ENCODE peak calls at places on chromosome 20, in eight cellular contexts. One of them, this sample, is unnamed. For H3K4me1, the result is how much of the 10 kb centered on the place peaks cover.

GRCh38 chr20:34201531-34201930 is 39.7 kb upstream of the ASIP start:
- DNase-seq in spleen: no peak
- DNase-seq in IMR-90: no peak
- DNase-seq in uterus: no peak
- DNase-seq in esophagus squamous epithelium: no peak
- DNase-seq in A549: no peak
- DNase-seq in K562: no peak
- DNase-seq in prostate gland: no peak
- DNase-seq in this sample: no peak

GRCh38 chr20:49132995-49133451 is 55.1 kb downstream of the STAU1 start:
- DNase-seq in esophagus squamous epithelium: no peak
- DNase-seq in A549: peak
- DNase-seq in K562: peak
- DNase-seq in uterus: peak
- DNase-seq in IMR-90: peak
- DNase-seq in prostate gland: peak
- DNase-seq in spleen: no peak
- DNase-seq in this sample: no peak

GRCh38 chr20:40564997-40565680 is 123.9 kb downstream of the MAFB start:
- DNase-seq in uterus: peak
- DNase-seq in esophagus squamous epithelium: no peak
- DNase-seq in A549: peak
- DNase-seq in prostate gland: no peak
- DNase-seq in IMR-90: peak
- DNase-seq in K562: peak
- DNase-seq in spleen: no peak
- DNase-seq in this sample: no peak

GRCh38 chr20:40673442-40673841 is 15.6 kb downstream of the MAFB start:
- DNase-seq in uterus: no peak
- DNase-seq in spleen: no peak
- DNase-seq in IMR-90: no peak
- DNase-seq in esophagus squamous epithelium: no peak
- DNase-seq in prostate gland: peak
- DNase-seq in K562: no peak
- DNase-seq in A549: no peak
- DNase-seq in this sample: peak

GRCh38 chr20:13418263-13419229 is 197.5 kb downstream of the ISM1 start:
- DNase-seq in esophagus squamous epithelium: no peak
- DNase-seq in uterus: no peak
- DNase-seq in A549: no peak
- DNase-seq in IMR-90: no peak
- DNase-seq in prostate gland: no peak
- DNase-seq in spleen: no peak
- DNase-seq in K562: no peak
- DNase-seq in this sample: no peak

GRCh38 chr20:57317316-57317788 is 12.3 kb upstream of the SPO11 start:
- DNase-seq in uterus: no peak
- DNase-seq in A549: no peak
- DNase-seq in esophagus squamous epithelium: no peak
- DNase-seq in prostate gland: no peak
- DNase-seq in IMR-90: no peak
- DNase-seq in spleen: no peak
- DNase-seq in K562: no peak
- DNase-seq in this sample: no peak

GRCh38 chr20:558117-558516 is 14.5 kb upstream of the CSNK2A1 start:
- DNase-seq in A549: no peak
- DNase-seq in uterus: no peak
- DNase-seq in prostate gland: no peak
- DNase-seq in IMR-90: no peak
- DNase-seq in spleen: no peak
- DNase-seq in K562: no peak
- DNase-seq in esophagus squamous epithelium: no peak
- DNase-seq in this sample: no peak

GRCh38 chr20:35257175-35257909 is 20.6 kb downstream of the MMP24OS start:
- DNase-seq in IMR-90: peak
- DNase-seq in spleen: no peak
- DNase-seq in K562: no peak
- DNase-seq in prostate gland: no peak
- DNase-seq in A549: no peak
- DNase-seq in uterus: no peak
- DNase-seq in esophagus squamous epithelium: no peak
- DNase-seq in this sample: no peak

GRCh38 chr20:11492391-11492790 is 425.3 kb upstream of the BTBD3 start:
- DNase-seq in A549: no peak
- DNase-seq in IMR-90: no peak
- DNase-seq in esophagus squamous epithelium: no peak
- DNase-seq in uterus: no peak
- DNase-seq in prostate gland: no peak
- DNase-seq in spleen: no peak
- DNase-seq in K562: no peak
- DNase-seq in this sample: no peak

GRCh38 chr20:11445891-11446290 is 471.8 kb upstream of the BTBD3 start:
- DNase-seq in prostate gland: no peak
- DNase-seq in esophagus squamous epithelium: no peak
- DNase-seq in A549: no peak
- DNase-seq in K562: no peak
- DNase-seq in spleen: no peak
- DNase-seq in uterus: no peak
- DNase-seq in IMR-90: peak
- DNase-seq in this sample: no peak

GRCh38 chr20:5191829-5192569 is 65.2 kb downstream of the CDS2 start:
- DNase-seq in spleen: no peak
- DNase-seq in prostate gland: peak
- DNase-seq in K562: peak
- DNase-seq in esophagus squamous epithelium: no peak
- DNase-seq in A549: peak
- DNase-seq in IMR-90: peak
- DNase-seq in uterus: peak
- DNase-seq in this sample: no peak

GRCh38 chr20:14992071-14992654 is 654.8 kb upstream of the FLRT3 start:
- DNase-seq in A549: peak
- DNase-seq in K562: no peak
- DNase-seq in prostate gland: no peak
- DNase-seq in esophagus squamous epithelium: no peak
- DNase-seq in uterus: no peak
- DNase-seq in IMR-90: no peak
- DNase-seq in spleen: no peak
- DNase-seq in this sample: no peak

GRCh38 chr20:18778993-18779392 is 34.6 kb upstream of the SCP2D1 start:
- DNase-seq in esophagus squamous epithelium: no peak
- DNase-seq in spleen: no peak
- DNase-seq in A549: no peak
- DNase-seq in prostate gland: no peak
- DNase-seq in K562: peak
- DNase-seq in IMR-90: no peak
- DNase-seq in uterus: no peak
- DNase-seq in this sample: no peak
- TF ChIP-seq CTCF in esophagus squamous epithelium: no peak
- TF ChIP-seq CTCF in spleen: no peak
- TF ChIP-seq CTCF in A549: no peak
- TF ChIP-seq CTCF in prostate gland: no peak
- TF ChIP-seq CTCF in K562: peak
- TF ChIP-seq CTCF in IMR-90: peak
- TF ChIP-seq CTCF in uterus: no peak
- TF ChIP-seq CTCF in this sample: no peak

GRCh38 chr20:50731055-50731929 is at the start of gene PARD6B:
- DNase-seq in prostate gland: peak
- DNase-seq in uterus: peak
- DNase-seq in esophagus squamous epithelium: peak
- DNase-seq in IMR-90: peak
- DNase-seq in A549: peak
- DNase-seq in K562: peak
- DNase-seq in spleen: peak
- DNase-seq in this sample: peak

GRCh38 chr20:50730765-50731054 is 670 bp upstream of the PARD6B start:
- DNase-seq in uterus: no peak
- DNase-seq in spleen: no peak
- DNase-seq in IMR-90: no peak
- DNase-seq in esophagus squamous epithelium: no peak
- DNase-seq in K562: no peak
- DNase-seq in prostate gland: no peak
- DNase-seq in A549: no peak
- DNase-seq in this sample: no peak

GRCh38 chr20:50728981-50729874 is 2.2 kb upstream of the PARD6B start:
- DNase-seq in prostate gland: peak
- DNase-seq in uterus: no peak
- DNase-seq in IMR-90: no peak
- DNase-seq in A549: no peak
- DNase-seq in spleen: no peak
- DNase-seq in K562: peak
- DNase-seq in esophagus squamous epithelium: no peak
- DNase-seq in this sample: peak

GRCh38 chr20:50728486-50728980 is 2.8 kb upstream of the PARD6B start:
- DNase-seq in K562: peak
- DNase-seq in prostate gland: no peak
- DNase-seq in esophagus squamous epithelium: no peak
- DNase-seq in spleen: no peak
- DNase-seq in uterus: no peak
- DNase-seq in A549: no peak
- DNase-seq in IMR-90: no peak
- DNase-seq in this sample: peak

DNA sequence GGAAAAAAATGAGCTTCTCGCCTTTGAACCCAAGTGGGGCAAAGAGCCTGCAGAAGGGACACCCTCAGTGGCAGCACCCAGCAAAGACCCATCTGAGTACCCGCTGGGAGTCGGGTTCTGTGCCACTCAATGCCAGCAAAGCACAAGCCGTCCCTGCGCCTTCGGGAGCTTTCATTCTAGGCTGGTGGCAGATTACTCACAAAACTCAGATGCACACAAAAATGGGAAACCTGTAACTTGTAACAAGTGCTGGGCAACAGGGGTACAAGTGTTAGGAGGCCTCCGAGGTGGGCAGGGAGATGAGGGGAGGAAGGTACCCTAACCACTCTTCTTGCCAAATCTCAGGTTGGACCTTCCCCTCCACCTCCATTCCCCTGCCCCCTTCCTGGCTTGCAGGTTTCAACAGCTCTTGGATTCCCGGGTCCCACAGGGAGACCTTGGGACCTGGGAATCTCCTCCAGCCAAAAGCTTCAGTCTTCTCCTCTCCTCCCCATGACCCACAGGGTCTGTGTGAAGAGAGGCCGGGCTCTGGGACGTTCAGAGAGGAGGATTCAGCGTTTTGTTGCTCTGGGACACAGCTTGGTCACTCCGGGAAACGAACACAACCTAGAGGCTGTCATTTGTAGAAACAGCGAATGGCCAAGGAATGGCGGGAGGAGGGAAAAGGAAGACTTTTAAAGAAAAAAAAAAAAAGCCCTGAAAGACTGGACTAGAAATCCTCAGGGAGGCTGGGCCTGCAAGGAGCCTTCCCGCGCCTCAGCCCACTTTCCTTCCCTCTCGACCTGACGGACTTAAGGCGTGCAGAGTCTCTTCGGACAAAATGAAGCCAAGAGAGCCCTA is 1.2 kb upstream of the PARD6B start:
- DNase-seq in prostate gland: no peak
- DNase-seq in IMR-90: no peak
- DNase-seq in uterus: no peak
- DNase-seq in esophagus squamous epithelium: no peak
- DNase-seq in K562: peak
- DNase-seq in A549: no peak
- DNase-seq in spleen: peak
- DNase-seq in this sample: no peak
- H3K4me1 ChIP-seq in prostate gland: under half
- H3K4me1 ChIP-seq in IMR-90: under half
- H3K4me1 ChIP-seq in uterus: under half
- H3K4me1 ChIP-seq in esophagus squamous epithelium: under half
- H3K4me1 ChIP-seq in K562: under half
- H3K4me1 ChIP-seq in A549: half or more
- H3K4me1 ChIP-seq in spleen: under half
- H3K4me1 ChIP-seq in this sample: under half

DNA sequence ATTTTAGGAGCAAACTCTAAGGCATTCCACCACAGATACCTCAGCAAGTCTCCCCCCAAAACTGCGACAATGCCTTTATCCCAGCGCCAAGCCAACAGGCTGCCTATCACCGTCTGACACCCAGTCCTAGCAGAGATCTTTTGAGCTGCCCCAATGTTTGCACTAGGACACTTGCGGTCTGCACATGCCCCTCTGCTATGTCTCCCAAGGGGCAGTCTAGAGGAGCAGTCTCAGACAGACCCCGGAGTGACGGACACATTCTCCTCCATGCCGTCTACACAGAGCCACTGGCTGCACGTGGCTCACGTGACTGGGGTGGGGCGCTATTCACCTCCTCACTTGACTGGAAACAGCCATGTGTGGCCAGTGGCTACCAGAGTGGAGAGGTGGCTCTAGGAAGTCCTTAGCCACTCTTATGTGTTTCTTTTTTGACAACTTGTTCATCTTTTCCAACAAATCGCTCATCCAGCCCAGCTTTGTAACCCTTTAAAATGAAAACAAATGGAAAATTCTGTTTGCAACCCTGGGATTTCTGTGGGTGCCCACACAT is 16.0 kb downstream of the DIDO1 start:
- DNase-seq in prostate gland: no peak
- DNase-seq in esophagus squamous epithelium: no peak
- DNase-seq in A549: no peak
- DNase-seq in IMR-90: no peak
- DNase-seq in uterus: no peak
- DNase-seq in K562: no peak
- DNase-seq in spleen: no peak
- DNase-seq in this sample: no peak
- TF ChIP-seq POLR2A in prostate gland: no peak
- TF ChIP-seq POLR2A in esophagus squamous epithelium: no peak
- TF ChIP-seq POLR2A in A549: no peak
- TF ChIP-seq POLR2A in IMR-90: no peak
- TF ChIP-seq POLR2A in uterus: no peak
- TF ChIP-seq POLR2A in K562: no peak
- TF ChIP-seq POLR2A in spleen: no peak
- TF ChIP-seq POLR2A in this sample: no peak

DNA sequence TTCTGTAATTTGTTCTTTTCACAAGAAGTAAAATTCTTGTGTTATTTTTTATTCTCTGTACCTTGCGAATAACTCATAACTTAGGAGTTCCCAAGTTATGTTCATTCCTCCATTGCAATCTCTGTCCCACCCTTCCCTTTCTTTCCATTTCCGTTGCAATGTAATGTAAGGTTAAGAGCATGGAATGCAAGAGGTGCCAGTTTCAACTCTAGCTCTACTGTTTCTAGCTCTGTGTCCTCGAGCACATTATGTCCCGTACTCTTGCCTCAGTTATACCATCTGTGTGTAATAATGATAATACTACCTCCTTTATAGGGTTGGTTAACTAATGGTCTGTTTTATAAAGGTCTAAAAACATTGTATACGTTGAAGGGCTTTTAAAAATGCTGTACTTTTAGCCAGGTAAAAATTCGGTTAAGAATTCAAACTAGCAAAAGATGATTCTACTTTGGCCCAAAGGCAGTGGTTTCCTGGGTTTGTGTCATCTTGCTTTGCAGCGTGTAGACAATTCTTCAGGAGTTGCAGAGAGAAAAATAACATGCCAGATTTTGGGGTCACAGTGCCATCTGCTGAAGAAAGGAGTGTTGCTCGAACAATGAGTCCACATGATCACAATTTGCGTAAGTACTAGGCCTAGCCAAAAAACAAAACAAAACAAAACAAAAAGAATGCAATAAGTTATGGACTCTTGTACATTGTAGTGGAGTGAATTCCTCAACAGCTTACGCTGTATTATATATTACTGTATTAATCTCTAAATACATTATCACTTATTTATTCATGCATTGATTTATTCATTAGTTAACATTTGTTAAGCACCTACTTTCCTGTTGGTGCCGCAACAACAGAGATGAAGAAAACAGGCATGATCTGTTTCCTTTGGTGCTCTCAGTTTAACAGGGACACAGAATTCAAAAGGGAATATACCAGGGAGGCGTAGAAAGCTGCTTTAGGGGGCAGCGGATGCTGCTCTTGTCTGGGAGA is 10.0 kb upstream of the PFDN4 start:
- DNase-seq in prostate gland: no peak
- DNase-seq in IMR-90: peak
- DNase-seq in K562: no peak
- DNase-seq in esophagus squamous epithelium: no peak
- DNase-seq in A549: peak
- DNase-seq in uterus: no peak
- DNase-seq in spleen: no peak
- DNase-seq in this sample: no peak
- TF ChIP-seq CTCF in prostate gland: no peak
- TF ChIP-seq CTCF in IMR-90: peak
- TF ChIP-seq CTCF in K562: peak
- TF ChIP-seq CTCF in esophagus squamous epithelium: peak
- TF ChIP-seq CTCF in A549: peak
- TF ChIP-seq CTCF in uterus: no peak
- TF ChIP-seq CTCF in spleen: no peak
- TF ChIP-seq CTCF in this sample: peak